ENCODE peak calls at places on chromosomes 6 and 20, in eight cellular contexts. B is right cardiac atrium; C is aorta; K is GM12878; Q is CD8-positive, alpha-beta T cell; F is iPS DF 6.9; H is cardiac fibroblast; P is cardiac muscle cell. U is an unnamed sample.
A peak's percentile ranks its signal among the peaks of the same experiment; 100 is the strongest.

GRCh38 chr6:112691289-112691688 is 344.2 kb downstream of the RFPL4B start:
- DNase-seq in K (no peak), F (no peak), B (no peak), P (peak; percentile 78), Q (no peak), C (no peak), H (peak; percentile 83), U (no peak)

GRCh38 chr6:158621694-158622544 is 22.6 kb downstream of the DYNLT1 start:
- DNase-seq in Q (no peak), C (no peak), P (no peak), K (no peak), B (peak; percentile 44), H (no peak), F (no peak), U (no peak)

GRCh38 chr6:114287461-114287860 is 55.4 kb downstream of the HS3ST5 start:
- DNase-seq in P (no peak), H (no peak), C (no peak), B (no peak), F (no peak), Q (no peak), K (no peak), U (no peak)

GRCh38 chr6:32668226-32668747 is 1.8 kb upstream of the HLA-DQB1 start:
- DNase-seq in B (peak; percentile 54), K (peak; percentile 95), Q (peak; percentile 59), F (no peak), H (no peak), C (no peak), P (peak; percentile 34), U (peak; percentile 37)

GRCh38 chr20:62405108-62405980 is 1.7 kb downstream of the CABLES2 start:
- DNase-seq in P (peak; percentile 74), F (no peak), C (peak; percentile 62), K (no peak), B (peak; percentile 83), H (peak; percentile 75), Q (no peak), U (no peak)

GRCh38 chr6:33694401-33694931 is 17.0 kb downstream of the UQCC2 start:
- DNase-seq in Q (peak; percentile 75), K (no peak), B (peak; percentile 70), C (no peak), P (peak; percentile 46), H (peak; percentile 74), F (no peak), U (no peak)

GRCh38 chr20:61166324-61166723 is 85.7 kb upstream of the CDH4 start:
- DNase-seq in P (no peak), H (peak; percentile 57), Q (no peak), F (no peak), C (no peak), K (no peak), B (no peak), U (no peak)

GRCh38 chr6:170152111-170152926 is 138.6 kb downstream of the DLL1 start:
- DNase-seq in K (no peak), Q (no peak), P (no peak), C (peak; percentile 83), H (no peak), F (no peak), B (peak; percentile 77), U (no peak)

GRCh38 chr6:15516378-15516777 is 146.4 kb downstream of the DTNBP1 start:
- DNase-seq in C (peak; percentile 7), H (no peak), P (no peak), Q (no peak), B (no peak), K (no peak), F (no peak), U (no peak)

GRCh38 chr6:157878039-157878438 is 55.0 kb downstream of the SNX9 start:
- DNase-seq in P (no peak), B (no peak), H (no peak), K (no peak), F (no peak), Q (no peak), C (no peak), U (no peak)

GRCh38 chr6:89834884-89835792 is 5.5 kb downstream of the CASP8AP2 start:
- DNase-seq in H (no peak), K (peak; percentile 87), C (no peak), F (no peak), Q (peak; percentile 40), P (no peak), B (no peak), U (no peak)

GRCh38 chr20:62651285-62652021 is 9.2 kb downstream of the SLCO4A1 start:
- DNase-seq in B (peak; percentile 80), P (peak; percentile 60), C (peak; percentile 76), H (no peak), Q (peak; percentile 97), F (no peak), K (peak; percentile 84), U (peak; percentile 10)

GRCh38 chr6:79984261-79984660 is 20.2 kb upstream of the TTK start:
- DNase-seq in K (no peak), P (peak; percentile 33), F (no peak), B (no peak), H (peak; percentile 14), Q (peak; percentile 36), C (no peak), U (peak; percentile 96)

GRCh38 chr6:16623733-16624132 is 137.5 kb downstream of the ATXN1 start:
- DNase-seq in C (no peak), Q (no peak), P (no peak), F (no peak), B (no peak), K (no peak), H (peak; percentile 21), U (no peak)

GRCh38 chr20:34753706-34754461 is 49.7 kb downstream of the TP53INP2 start:
- DNase-seq in H (no peak), F (no peak), K (no peak), Q (no peak), B (no peak), P (no peak), C (no peak), U (no peak)

GRCh38 chr20:33474097-33474846 is 15.6 kb upstream of the CBFA2T2 start:
- DNase-seq in B (no peak), F (no peak), H (no peak), P (peak; percentile 20), C (no peak), Q (no peak), K (no peak), U (no peak)

GRCh38 chr20:36097331-36097730 is 57.2 kb upstream of the EPB41L1 start:
- DNase-seq in H (peak; percentile 80), P (peak; percentile 56), Q (no peak), K (no peak), C (no peak), B (no peak), F (no peak), U (no peak)
- H3K4me3 ChIP-seq in H (no peak overlapping the region), P (no peak overlapping the region), Q (no peak overlapping the region), K (no peak overlapping the region), C (no peak overlapping the region), B (no peak overlapping the region), F (no peak overlapping the region), U (no peak overlapping the region)

DNA sequence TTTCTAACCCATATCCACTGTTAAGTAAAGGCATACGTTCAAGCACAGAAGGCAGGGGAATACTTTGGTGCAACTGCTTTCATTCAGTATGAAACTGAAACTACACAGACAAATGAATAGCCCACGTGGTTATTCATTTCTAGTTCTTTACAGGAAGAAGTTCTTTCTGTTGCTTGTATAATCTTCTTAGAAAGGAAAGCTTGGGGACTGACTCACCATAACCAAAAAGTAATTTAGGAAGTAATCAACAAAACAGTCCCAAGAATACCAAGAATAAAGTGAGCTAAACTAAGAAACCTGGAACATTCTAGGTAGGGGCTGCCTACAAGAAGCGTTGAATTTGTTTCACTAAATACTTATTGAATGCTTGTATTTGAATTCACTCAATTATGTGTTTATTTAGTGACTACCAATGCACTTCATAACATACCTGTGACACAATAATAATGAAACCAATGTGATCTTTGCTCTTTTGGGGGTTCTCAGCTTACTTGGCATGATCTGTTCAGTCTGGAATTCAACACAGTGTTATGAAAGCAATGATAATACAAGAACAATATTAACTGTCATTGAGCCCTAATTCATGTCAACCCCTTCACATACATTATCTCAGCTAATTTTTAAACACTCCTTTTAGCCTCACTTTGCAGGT is 25.1 kb upstream of the KIAA0408 start:
- DNase-seq in Q (no peak), K (peak; percentile 39), P (peak; percentile 49), B (no peak), H (peak; percentile 80), F (no peak), C (no peak), U (peak; percentile 32)
- H3K4me3 ChIP-seq in Q (peak overlapping the region; percentile 25), K (peak overlapping the region; percentile 9), P (no peak overlapping the region), B (no peak overlapping the region), H (peak overlapping the region; percentile 8), F (no peak overlapping the region), C (no peak overlapping the region), U (no peak overlapping the region)

GRCh38 chr20:11689262-11689661 is 228.4 kb upstream of the BTBD3 start:
- DNase-seq in C (no peak), H (no peak), F (no peak), P (no peak), K (no peak), Q (no peak), B (no peak), U (no peak)
- H3K4me3 ChIP-seq in C (no peak overlapping the region), H (no peak overlapping the region), F (no peak overlapping the region), P (no peak overlapping the region), K (no peak overlapping the region), Q (no peak overlapping the region), B (no peak overlapping the region), U (no peak overlapping the region)

GRCh38 chr20:17964632-17965031 is 4.0 kb downstream of the SNX5 start:
- DNase-seq in P (no peak), B (no peak), K (no peak), H (no peak), C (no peak), Q (no peak), F (no peak), U (no peak)

GRCh38 chr20:17965042-17965697 is 3.4 kb downstream of the SNX5 start:
- DNase-seq in P (peak; percentile 65), C (no peak), Q (no peak), H (no peak), K (no peak), F (no peak), B (peak; percentile 65), U (no peak)

GRCh38 chr20:17961600-17961965 is 7.0 kb downstream of the SNX5 start:
- DNase-seq in B (no peak), Q (no peak), P (no peak), C (no peak), F (no peak), H (no peak), K (no peak), U (no peak)

GRCh38 chr20:17964073-17964472 is 4.5 kb downstream of the SNX5 start:
- DNase-seq in K (no peak), Q (no peak), B (no peak), P (no peak), C (no peak), H (no peak), F (no peak), U (no peak)

DNA sequence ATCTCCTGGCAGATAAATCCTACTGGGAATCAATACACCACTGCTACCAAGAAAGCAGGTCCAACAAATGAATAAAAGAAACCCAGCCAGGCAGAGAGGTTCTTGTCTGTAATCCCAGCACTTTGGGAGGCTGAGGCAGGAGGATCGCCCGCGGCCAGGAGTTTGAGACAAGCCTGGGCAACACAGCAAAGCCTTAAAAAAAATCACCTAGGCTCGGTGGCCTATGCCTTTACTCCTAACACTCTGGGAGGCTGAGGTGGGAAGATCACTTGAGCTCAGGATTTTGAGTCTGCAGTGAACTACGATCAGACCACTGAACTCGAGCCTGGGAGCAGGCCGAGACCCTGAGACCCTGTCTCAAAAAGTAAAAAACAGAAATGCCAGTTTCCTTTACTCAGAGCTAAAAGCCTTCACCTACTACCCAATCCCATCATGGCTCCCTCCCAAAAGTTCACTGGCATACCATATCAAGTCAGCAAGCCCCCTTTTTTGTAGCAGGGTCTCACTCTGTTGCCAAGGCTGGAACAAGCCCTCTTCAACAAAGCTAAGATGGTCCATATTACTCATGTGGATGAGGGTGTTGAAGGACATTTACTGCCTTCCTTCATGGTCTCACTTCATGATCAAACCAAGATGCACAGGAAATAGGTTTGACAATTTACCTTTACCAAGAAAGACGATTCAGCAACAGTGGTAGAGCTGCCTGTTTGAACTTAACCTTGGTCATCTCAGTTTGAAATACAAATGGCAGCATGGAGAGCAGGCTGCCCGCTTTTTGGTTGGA is 5.3 kb downstream of the SNX5 start:
- DNase-seq in C (no peak), H (no peak), Q (no peak), F (no peak), P (no peak), B (no peak), K (no peak), U (no peak)
- H3K4me3 ChIP-seq in C (no peak overlapping the region), H (no peak overlapping the region), Q (no peak overlapping the region), F (no peak overlapping the region), P (no peak overlapping the region), B (no peak overlapping the region), K (peak overlapping the region; percentile 86), U (no peak overlapping the region)